ENCODE peak calls at places on chromosomes 7 and 10, in seven cellular contexts. One of them, this sample, is unnamed.

GRCh38 chr10:92747600-92747999 is 57.8 kb downstream of the HHEX start:
- DNase-seq in ovary: no peak
- DNase-seq in uterus: no peak
- DNase-seq in retinal pigment epithelial cell: no peak
- DNase-seq in cardiac muscle cell: no peak
- DNase-seq in SK-N-SH: no peak
- DNase-seq in RWPE1: no peak
- DNase-seq in this sample: no peak

GRCh38 chr10:78505657-78506056 is 472.0 kb downstream of the RPS24 start:
- DNase-seq in ovary: no peak
- DNase-seq in RWPE1: no peak
- DNase-seq in cardiac muscle cell: no peak
- DNase-seq in uterus: no peak
- DNase-seq in SK-N-SH: no peak
- DNase-seq in retinal pigment epithelial cell: no peak
- DNase-seq in this sample: no peak

GRCh38 chr10:101028446-101029244 is 2.3 kb downstream of the PDZD7 start:
- DNase-seq in cardiac muscle cell: no peak
- DNase-seq in RWPE1: no peak
- DNase-seq in ovary: no peak
- DNase-seq in retinal pigment epithelial cell: no peak
- DNase-seq in SK-N-SH: peak; percentile 42
- DNase-seq in uterus: no peak
- DNase-seq in this sample: no peak

GRCh38 chr10:99337261-99337905 is 8.2 kb downstream of the CNNM1 start:
- DNase-seq in retinal pigment epithelial cell: no peak
- DNase-seq in SK-N-SH: peak; percentile 22
- DNase-seq in RWPE1: no peak
- DNase-seq in uterus: no peak
- DNase-seq in ovary: no peak
- DNase-seq in cardiac muscle cell: peak; percentile 54
- DNase-seq in this sample: no peak

GRCh38 chr7:43873300-43873699 is 4.0 kb upstream of the MRPS24 start:
- DNase-seq in uterus: peak; percentile 67
- DNase-seq in cardiac muscle cell: peak; percentile 30
- DNase-seq in ovary: peak; percentile 65
- DNase-seq in retinal pigment epithelial cell: no peak
- DNase-seq in RWPE1: peak; percentile 78
- DNase-seq in SK-N-SH: no peak
- DNase-seq in this sample: no peak

GRCh38 chr10:35542303-35542702 is 62.8 kb upstream of the GJD4 start:
- DNase-seq in retinal pigment epithelial cell: no peak
- DNase-seq in RWPE1: no peak
- DNase-seq in cardiac muscle cell: no peak
- DNase-seq in ovary: no peak
- DNase-seq in SK-N-SH: no peak
- DNase-seq in uterus: no peak
- DNase-seq in this sample: no peak

GRCh38 chr10:28592953-28593352 is 60.0 kb downstream of the WAC start:
- DNase-seq in SK-N-SH: no peak
- DNase-seq in RWPE1: peak; percentile 67
- DNase-seq in ovary: no peak
- DNase-seq in uterus: no peak
- DNase-seq in retinal pigment epithelial cell: no peak
- DNase-seq in cardiac muscle cell: no peak
- DNase-seq in this sample: no peak

GRCh38 chr10:14478639-14479038 is 147.9 kb upstream of the FRMD4A start:
- DNase-seq in SK-N-SH: peak; percentile 65
- DNase-seq in cardiac muscle cell: peak; percentile 71
- DNase-seq in RWPE1: peak; percentile 34
- DNase-seq in retinal pigment epithelial cell: peak; percentile 86
- DNase-seq in uterus: no peak
- DNase-seq in ovary: peak; percentile 41
- DNase-seq in this sample: no peak

GRCh38 chr7:112575864-112576263 is 95.1 kb downstream of the LSMEM1 start:
- DNase-seq in SK-N-SH: no peak
- DNase-seq in cardiac muscle cell: peak; percentile 43
- DNase-seq in ovary: no peak
- DNase-seq in RWPE1: no peak
- DNase-seq in uterus: no peak
- DNase-seq in retinal pigment epithelial cell: no peak
- DNase-seq in this sample: no peak

GRCh38 chr7:112572669-112573301 is 92.0 kb downstream of the LSMEM1 start:
- DNase-seq in uterus: no peak
- DNase-seq in ovary: no peak
- DNase-seq in cardiac muscle cell: no peak
- DNase-seq in RWPE1: no peak
- DNase-seq in retinal pigment epithelial cell: no peak
- DNase-seq in SK-N-SH: no peak
- DNase-seq in this sample: no peak

GRCh38 chr7:112573302-112574039 is 92.7 kb downstream of the LSMEM1 start:
- DNase-seq in cardiac muscle cell: no peak
- DNase-seq in SK-N-SH: no peak
- DNase-seq in ovary: no peak
- DNase-seq in uterus: no peak
- DNase-seq in RWPE1: no peak
- DNase-seq in retinal pigment epithelial cell: no peak
- DNase-seq in this sample: no peak

GRCh38 chr7:112567388-112567787 is 86.6 kb downstream of the LSMEM1 start:
- DNase-seq in uterus: no peak
- DNase-seq in SK-N-SH: no peak
- DNase-seq in retinal pigment epithelial cell: no peak
- DNase-seq in cardiac muscle cell: no peak
- DNase-seq in RWPE1: no peak
- DNase-seq in ovary: no peak
- DNase-seq in this sample: no peak

GRCh38 chr7:112571852-112572607 is 91.2 kb downstream of the LSMEM1 start:
- DNase-seq in RWPE1: no peak
- DNase-seq in retinal pigment epithelial cell: no peak
- DNase-seq in uterus: no peak
- DNase-seq in SK-N-SH: no peak
- DNase-seq in ovary: no peak
- DNase-seq in cardiac muscle cell: no peak
- DNase-seq in this sample: no peak
- TF ChIP-seq CTCF in RWPE1: no peak
- TF ChIP-seq CTCF in retinal pigment epithelial cell: no peak
- TF ChIP-seq CTCF in uterus: no peak
- TF ChIP-seq CTCF in SK-N-SH: no peak
- TF ChIP-seq CTCF in ovary: no peak
- TF ChIP-seq CTCF in cardiac muscle cell: no peak
- TF ChIP-seq CTCF in this sample: peak; percentile 15

GRCh38 chr10:124417846-124418725 is 637 bp downstream of the OAT start:
- DNase-seq in SK-N-SH: peak; percentile 83
- DNase-seq in uterus: peak; percentile 46
- DNase-seq in retinal pigment epithelial cell: peak; percentile 14
- DNase-seq in cardiac muscle cell: peak; percentile 74
- DNase-seq in ovary: peak; percentile 60
- DNase-seq in RWPE1: peak; percentile 63
- DNase-seq in this sample: no peak

GRCh38 chr10:124420254-124420653 is 1.5 kb upstream of the OAT start:
- DNase-seq in retinal pigment epithelial cell: no peak
- DNase-seq in uterus: no peak
- DNase-seq in RWPE1: no peak
- DNase-seq in ovary: no peak
- DNase-seq in SK-N-SH: no peak
- DNase-seq in cardiac muscle cell: no peak
- DNase-seq in this sample: no peak

GRCh38 chr10:124419635-124420034 is 912 bp upstream of the OAT start:
- DNase-seq in SK-N-SH: no peak
- DNase-seq in retinal pigment epithelial cell: no peak
- DNase-seq in uterus: no peak
- DNase-seq in cardiac muscle cell: no peak
- DNase-seq in RWPE1: no peak
- DNase-seq in ovary: no peak
- DNase-seq in this sample: no peak

GRCh38 chr10:124416733-124417132 is 2.0 kb downstream of the OAT start:
- DNase-seq in uterus: no peak
- DNase-seq in ovary: peak; percentile 27
- DNase-seq in retinal pigment epithelial cell: no peak
- DNase-seq in cardiac muscle cell: no peak
- DNase-seq in SK-N-SH: no peak
- DNase-seq in RWPE1: no peak
- DNase-seq in this sample: no peak

GRCh38 chr10:124418726-124419501 is at the start of gene OAT:
- DNase-seq in cardiac muscle cell: peak; percentile 99
- DNase-seq in uterus: peak; percentile 96
- DNase-seq in RWPE1: peak; percentile 99
- DNase-seq in ovary: peak; percentile 97
- DNase-seq in SK-N-SH: peak; percentile 99
- DNase-seq in retinal pigment epithelial cell: peak; percentile 72
- DNase-seq in this sample: peak; percentile 73
- TF ChIP-seq CTCF in cardiac muscle cell: no peak
- TF ChIP-seq CTCF in uterus: peak; percentile 15
- TF ChIP-seq CTCF in RWPE1: peak; percentile 35
- TF ChIP-seq CTCF in ovary: peak; percentile 3
- TF ChIP-seq CTCF in SK-N-SH: peak; percentile 11
- TF ChIP-seq CTCF in retinal pigment epithelial cell: no peak
- TF ChIP-seq CTCF in this sample: peak; percentile 14

DNA sequence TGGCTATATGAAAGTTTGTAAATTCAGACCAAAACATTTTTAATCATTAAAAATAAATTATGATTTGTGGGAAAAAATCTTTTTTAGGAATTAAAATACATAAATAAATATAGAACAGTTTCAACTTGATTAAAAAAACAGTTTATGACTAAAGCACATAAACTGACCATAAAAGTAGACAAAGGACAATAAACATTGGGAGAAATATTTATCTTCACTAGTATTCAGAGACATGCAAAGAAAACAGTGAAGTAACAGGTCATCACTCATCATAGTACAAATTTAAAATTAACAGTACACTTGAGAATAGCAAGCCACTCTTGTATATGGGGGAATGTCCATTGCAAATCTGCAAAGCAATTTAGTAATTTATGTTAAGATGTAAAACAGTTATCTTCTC is 28.0 kb upstream of the CELF2 start:
- DNase-seq in uterus: no peak
- DNase-seq in cardiac muscle cell: no peak
- DNase-seq in ovary: no peak
- DNase-seq in SK-N-SH: no peak
- DNase-seq in retinal pigment epithelial cell: no peak
- DNase-seq in RWPE1: no peak
- DNase-seq in this sample: no peak
- TF ChIP-seq CTCF in uterus: no peak
- TF ChIP-seq CTCF in cardiac muscle cell: no peak
- TF ChIP-seq CTCF in ovary: no peak
- TF ChIP-seq CTCF in SK-N-SH: no peak
- TF ChIP-seq CTCF in retinal pigment epithelial cell: no peak
- TF ChIP-seq CTCF in RWPE1: no peak
- TF ChIP-seq CTCF in this sample: no peak

DNA sequence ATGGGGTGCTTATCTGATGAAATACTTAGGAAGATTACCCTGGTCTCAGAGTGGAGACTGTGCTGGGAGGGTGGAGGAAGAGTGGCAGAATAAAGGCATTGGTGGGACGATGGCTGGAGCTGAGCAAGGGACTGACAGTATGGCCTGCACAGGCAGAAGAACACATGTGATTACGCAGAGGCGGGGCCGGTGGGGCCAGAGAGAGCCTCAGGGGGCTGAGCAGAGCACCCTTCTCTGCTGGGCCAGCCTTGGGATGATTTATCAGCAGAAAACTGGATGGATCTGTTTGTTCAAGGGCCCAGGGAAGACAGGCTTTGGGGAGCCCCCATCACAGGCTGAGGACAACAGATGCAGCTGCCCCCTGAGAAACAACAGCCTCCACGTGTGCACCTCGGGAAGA is 272.1 kb downstream of the SDK1 start:
- DNase-seq in RWPE1: no peak
- DNase-seq in cardiac muscle cell: no peak
- DNase-seq in ovary: no peak
- DNase-seq in SK-N-SH: no peak
- DNase-seq in retinal pigment epithelial cell: no peak
- DNase-seq in uterus: no peak
- DNase-seq in this sample: no peak
- TF ChIP-seq CTCF in RWPE1: no peak
- TF ChIP-seq CTCF in cardiac muscle cell: no peak
- TF ChIP-seq CTCF in ovary: no peak
- TF ChIP-seq CTCF in SK-N-SH: no peak
- TF ChIP-seq CTCF in retinal pigment epithelial cell: no peak
- TF ChIP-seq CTCF in uterus: no peak
- TF ChIP-seq CTCF in this sample: no peak

GRCh38 chr10:60575105-60575504 is 185.4 kb upstream of the ANK3 start:
- DNase-seq in ovary: no peak
- DNase-seq in uterus: no peak
- DNase-seq in SK-N-SH: no peak
- DNase-seq in RWPE1: no peak
- DNase-seq in cardiac muscle cell: no peak
- DNase-seq in retinal pigment epithelial cell: no peak
- DNase-seq in this sample: no peak
- TF ChIP-seq CTCF in ovary: no peak
- TF ChIP-seq CTCF in uterus: no peak
- TF ChIP-seq CTCF in SK-N-SH: peak; percentile 6
- TF ChIP-seq CTCF in RWPE1: no peak
- TF ChIP-seq CTCF in cardiac muscle cell: no peak
- TF ChIP-seq CTCF in retinal pigment epithelial cell: no peak
- TF ChIP-seq CTCF in this sample: no peak

GRCh38 chr7:128891110-128891941 is 19.2 kb downstream of the KCP start:
- DNase-seq in RWPE1: no peak
- DNase-seq in uterus: no peak
- DNase-seq in SK-N-SH: peak; percentile 72
- DNase-seq in retinal pigment epithelial cell: no peak
- DNase-seq in ovary: no peak
- DNase-seq in cardiac muscle cell: no peak
- DNase-seq in this sample: no peak
- TF ChIP-seq CTCF in RWPE1: no peak
- TF ChIP-seq CTCF in uterus: no peak
- TF ChIP-seq CTCF in SK-N-SH: no peak
- TF ChIP-seq CTCF in retinal pigment epithelial cell: no peak
- TF ChIP-seq CTCF in ovary: no peak
- TF ChIP-seq CTCF in cardiac muscle cell: no peak
- TF ChIP-seq CTCF in this sample: no peak

DNA sequence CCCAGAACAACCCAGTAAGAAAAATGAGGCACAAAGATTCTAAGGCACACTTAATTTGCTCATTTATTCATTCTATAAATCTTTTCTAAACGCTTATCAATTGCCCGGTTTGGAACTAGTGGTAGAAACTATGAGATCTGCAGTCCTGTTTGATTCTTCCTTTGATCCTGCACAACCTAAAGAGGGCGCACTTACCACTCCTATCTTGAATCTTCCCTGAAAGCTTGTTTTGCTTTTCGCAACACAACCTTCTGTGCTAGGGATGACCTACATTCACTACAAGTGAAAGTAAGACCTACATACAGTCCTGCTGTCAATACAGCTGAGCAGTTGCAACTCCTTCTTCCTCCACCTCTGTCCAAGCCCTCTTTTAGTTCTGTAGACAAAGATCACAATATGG is 12.6 kb upstream of the ARL4A start:
- DNase-seq in RWPE1: no peak
- DNase-seq in uterus: no peak
- DNase-seq in ovary: no peak
- DNase-seq in cardiac muscle cell: no peak
- DNase-seq in retinal pigment epithelial cell: no peak
- DNase-seq in SK-N-SH: peak; percentile 35
- DNase-seq in this sample: no peak
- TF ChIP-seq CTCF in RWPE1: peak; percentile 26
- TF ChIP-seq CTCF in uterus: no peak
- TF ChIP-seq CTCF in ovary: no peak
- TF ChIP-seq CTCF in cardiac muscle cell: peak; percentile 62
- TF ChIP-seq CTCF in retinal pigment epithelial cell: peak; percentile 41
- TF ChIP-seq CTCF in SK-N-SH: peak; percentile 41
- TF ChIP-seq CTCF in this sample: peak; percentile 23

GRCh38 chr7:17474724-17475344 is 176.4 kb downstream of the AHR start:
- DNase-seq in SK-N-SH: peak; percentile 35
- DNase-seq in retinal pigment epithelial cell: no peak
- DNase-seq in RWPE1: no peak
- DNase-seq in cardiac muscle cell: no peak
- DNase-seq in ovary: no peak
- DNase-seq in uterus: no peak
- DNase-seq in this sample: no peak
- TF ChIP-seq CTCF in SK-N-SH: peak; percentile 59
- TF ChIP-seq CTCF in retinal pigment epithelial cell: peak; percentile 41
- TF ChIP-seq CTCF in RWPE1: no peak
- TF ChIP-seq CTCF in cardiac muscle cell: peak; percentile 27
- TF ChIP-seq CTCF in ovary: no peak
- TF ChIP-seq CTCF in uterus: no peak
- TF ChIP-seq CTCF in this sample: no peak

GRCh38 chr10:75408911-75409885 is 7.6 kb upstream of the ZNF503 start:
- DNase-seq in uterus: peak; percentile 81
- DNase-seq in retinal pigment epithelial cell: no peak
- DNase-seq in ovary: peak; percentile 86
- DNase-seq in SK-N-SH: peak; percentile 98
- DNase-seq in cardiac muscle cell: peak; percentile 83
- DNase-seq in RWPE1: peak; percentile 87
- DNase-seq in this sample: peak; percentile 83
- TF ChIP-seq CTCF in uterus: no peak
- TF ChIP-seq CTCF in retinal pigment epithelial cell: no peak
- TF ChIP-seq CTCF in ovary: no peak
- TF ChIP-seq CTCF in SK-N-SH: no peak
- TF ChIP-seq CTCF in cardiac muscle cell: no peak
- TF ChIP-seq CTCF in RWPE1: no peak
- TF ChIP-seq CTCF in this sample: no peak